ENCODE peak calls at places on chromosomes 16 and 17, in ten cellular contexts. E is esophagus squamous epithelium, Y is adrenal gland, N is esophagus muscularis mucosa, K is stomach, H is right lobe of liver, U is IMR-90, S is A549, A is sigmoid colon, L is GM12891. I is an unnamed sample.

GRCh38 chr17:21015564-21015963 is 27.2 kb downstream of the USP22 start:
- DNase-seq in E (no peak), Y (no peak), N (no peak), K (no peak), H (no peak), U (no peak), S (no peak), A (peak), L (no peak), I (no peak)

GRCh38 chr16:46607529-46607928 is 13.7 kb downstream of the SHCBP1 start:
- DNase-seq in E (no peak), Y (no peak), N (no peak), K (no peak), H (no peak), U (peak), S (peak), A (no peak), L (no peak), I (no peak)

GRCh38 chr17:65530985-65531507 is 30.4 kb downstream of the AXIN2 start:
- DNase-seq in E (no peak), Y (peak), N (no peak), K (no peak), H (no peak), U (peak), S (no peak), A (no peak), L (no peak), I (no peak)

GRCh38 chr16:49620158-49620867 is 235.6 kb downstream of the ZNF423 start:
- DNase-seq in E (no peak), Y (peak), N (no peak), K (peak), H (peak), U (peak), S (peak), A (peak), L (no peak), I (peak)

GRCh38 chr16:11597268-11597690 is 10.6 kb upstream of the LITAF start:
- DNase-seq in E (no peak), Y (peak), N (no peak), K (no peak), H (no peak), U (no peak), S (peak), A (no peak), L (no peak), I (no peak)

GRCh38 chr16:78609542-78610253 is 510.2 kb downstream of the WWOX start:
- DNase-seq in E (no peak), Y (no peak), N (no peak), K (no peak), H (no peak), U (no peak), S (no peak), A (no peak), L (no peak), I (no peak)

GRCh38 chr17:27563532-27563931 is 67.5 kb upstream of the LGALS9 start:
- DNase-seq in E (no peak), Y (no peak), N (no peak), K (no peak), H (no peak), U (no peak), S (no peak), A (no peak), L (no peak), I (no peak)

GRCh38 chr17:30316736-30317135 is 17.1 kb downstream of the TMIGD1 start:
- DNase-seq in E (no peak), Y (no peak), N (no peak), K (no peak), H (no peak), U (no peak), S (no peak), A (no peak), L (no peak), I (no peak)

GRCh38 chr16:70700101-70701020 is 14.5 kb upstream of the MTSS2 start:
- DNase-seq in E (no peak), Y (no peak), N (no peak), K (no peak), H (peak), U (no peak), S (no peak), A (peak), L (no peak), I (no peak)

GRCh38 chr17:79537061-79537460 is 73.8 kb downstream of the RBFOX3 start:
- DNase-seq in E (no peak), Y (no peak), N (no peak), K (no peak), H (no peak), U (no peak), S (no peak), A (no peak), L (no peak), I (no peak)

GRCh38 chr17:72465191-72466024 is 344.6 kb downstream of the SOX9 start:
- DNase-seq in E (no peak), Y (peak), N (no peak), K (peak), H (no peak), U (peak), S (peak), A (no peak), L (no peak), I (peak)

GRCh38 chr17:58270476-58271290 is 10.1 kb downstream of the MPO start:
- DNase-seq in E (no peak), Y (no peak), N (no peak), K (peak), H (no peak), U (no peak), S (no peak), A (no peak), L (no peak), I (no peak)

GRCh38 chr17:14717849-14718248 is 417.0 kb downstream of the HS3ST3B1 start:
- DNase-seq in E (no peak), Y (no peak), N (no peak), K (no peak), H (no peak), U (no peak), S (no peak), A (no peak), L (no peak), I (no peak)

GRCh38 chr17:15377200-15377599 is 35.8 kb upstream of the TEKT3 start:
- DNase-seq in E (no peak), Y (no peak), N (no peak), K (no peak), H (no peak), U (peak), S (no peak), A (no peak), L (no peak), I (peak)

GRCh38 chr17:44900894-44901293 is 1.6 kb upstream of the EFTUD2 start:
- DNase-seq in E (no peak), Y (peak), N (no peak), K (no peak), H (no peak), U (peak), S (peak), A (peak), L (no peak), I (peak)

GRCh38 chr16:81266680-81267095 is 28.2 kb downstream of the BCO1 start:
- DNase-seq in E (no peak), Y (no peak), N (no peak), K (peak), H (no peak), U (no peak), S (no peak), A (no peak), L (no peak), I (peak)

GRCh38 chr16:67298277-67298676 is 18.9 kb downstream of the PLEKHG4 start:
- DNase-seq in E (no peak), Y (no peak), N (no peak), K (no peak), H (no peak), U (no peak), S (no peak), A (no peak), L (no peak), I (no peak)

GRCh38 chr16:81409016-81409556 is 35.5 kb upstream of the CMIP start:
- DNase-seq in E (no peak), Y (no peak), N (no peak), K (no peak), H (no peak), U (no peak), S (peak), A (no peak), L (no peak), I (no peak)

GRCh38 chr16:23509763-23510153 is 536 bp downstream of the GGA2 start:
- DNase-seq in E (no peak), Y (peak), N (no peak), K (no peak), H (no peak), U (peak), S (no peak), A (no peak), L (no peak), I (no peak)

GRCh38 chr16:80718480-80719220 is 85.7 kb downstream of the CDYL2 start:
- DNase-seq in E (no peak), Y (peak), N (peak), K (peak), H (no peak), U (peak), S (no peak), A (no peak), L (no peak), I (peak)

GRCh38 chr16:23530062-23530461 is 19.8 kb upstream of the GGA2 start:
- DNase-seq in E (no peak), Y (no peak), N (no peak), K (no peak), H (no peak), U (no peak), S (no peak), A (no peak), L (no peak), I (no peak)

GRCh38 chr16:75486014-75486404 is 9.2 kb downstream of the CHST6 start:
- DNase-seq in E (no peak), Y (no peak), N (no peak), K (no peak), H (no peak), U (no peak), S (no peak), A (no peak), L (no peak), I (no peak)

GRCh38 chr17:40112718-40113109 is 9.1 kb upstream of the MSL1 start:
- DNase-seq in E (no peak), Y (peak), N (no peak), K (no peak), H (no peak), U (no peak), S (no peak), A (peak), L (no peak), I (no peak)

GRCh38 chr16:25065899-25066298 is 45.6 kb upstream of the LCMT1 start:
- DNase-seq in E (no peak), Y (no peak), N (no peak), K (no peak), H (no peak), U (no peak), S (no peak), A (no peak), L (no peak), I (no peak)

GRCh38 chr17:48053758-48054237 is 5.6 kb downstream of the NFE2L1 start:
- DNase-seq in E (no peak), Y (no peak), N (no peak), K (no peak), H (no peak), U (no peak), S (no peak), A (no peak), L (no peak), I (no peak)
- TF ChIP-seq POLR2A in E (no peak), Y (no peak), N (no peak), K (no peak), H (no peak), U (no peak), S (no peak), A (no peak), L (no peak), I (no peak)

DNA sequence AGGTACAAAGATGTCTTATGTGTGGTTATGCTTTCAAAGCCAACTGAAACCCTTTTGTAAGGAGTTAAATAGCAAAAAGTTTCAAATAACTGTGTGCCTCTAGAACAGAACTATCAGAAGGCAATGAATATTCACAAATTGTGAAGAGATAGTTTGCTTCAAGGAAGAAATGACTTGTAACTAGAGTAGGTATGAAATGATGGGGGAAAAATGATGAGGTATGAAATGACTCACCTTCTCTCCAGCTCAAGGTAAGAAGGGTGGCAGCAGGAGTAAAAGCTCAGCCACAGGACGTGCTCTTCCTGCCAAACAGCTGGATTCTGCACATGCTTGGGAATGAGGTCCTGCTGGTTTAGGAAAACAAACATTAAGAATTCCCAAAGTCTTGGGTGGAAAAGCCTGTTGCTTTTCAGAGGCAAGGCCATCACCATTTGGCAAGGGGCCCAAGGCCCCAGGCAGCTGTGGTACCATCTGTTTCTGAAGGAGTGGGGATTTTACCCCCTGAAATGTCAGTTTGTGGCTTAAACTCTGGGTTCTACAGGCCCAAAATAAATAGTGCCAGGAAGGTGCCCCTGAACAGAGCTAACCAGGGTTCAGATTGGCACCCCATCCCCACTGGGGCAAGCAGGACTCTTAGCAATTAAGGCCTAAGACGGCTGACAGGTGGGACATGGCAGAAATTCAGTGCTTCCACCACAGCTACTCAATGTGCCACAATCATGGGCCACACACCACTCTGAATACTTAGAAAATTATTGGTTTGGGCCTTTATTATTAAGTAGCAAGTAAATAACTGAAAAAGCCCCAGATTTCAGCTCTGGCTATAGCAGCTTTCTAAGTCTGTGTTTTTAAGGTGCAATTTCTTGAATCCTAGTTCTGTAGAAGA is 13.3 kb downstream of the HERPUD1 start:
- DNase-seq in E (no peak), Y (peak), N (no peak), K (no peak), H (no peak), U (peak), S (no peak), A (peak), L (no peak), I (no peak)
- TF ChIP-seq POLR2A in E (no peak), Y (no peak), N (no peak), K (no peak), H (no peak), U (peak), S (no peak), A (no peak), L (peak), I (no peak)

GRCh38 chr16:4475880-4476790 is at the start of gene HMOX2:
- DNase-seq in E (peak), Y (peak), N (peak), K (peak), H (peak), U (peak), S (peak), A (peak), L (peak), I (peak)

GRCh38 chr16:4471869-4472268 is 2.6 kb downstream of the NMRAL1 start:
- DNase-seq in E (no peak), Y (no peak), N (no peak), K (no peak), H (no peak), U (no peak), S (no peak), A (no peak), L (no peak), I (no peak)

GRCh38 chr16:4477966-4478365 is 1.8 kb downstream of the HMOX2 start:
- DNase-seq in E (no peak), Y (no peak), N (no peak), K (no peak), H (no peak), U (peak), S (no peak), A (no peak), L (no peak), I (no peak)

GRCh38 chr16:4472880-4473279 is 1.5 kb downstream of the NMRAL1 start:
- DNase-seq in E (no peak), Y (no peak), N (no peak), K (no peak), H (no peak), U (no peak), S (no peak), A (no peak), L (no peak), I (no peak)

GRCh38 chr16:4474192-4474961 is at the start of gene NMRAL1:
- DNase-seq in E (peak), Y (peak), N (peak), K (peak), H (peak), U (peak), S (peak), A (peak), L (peak), I (no peak)
- TF ChIP-seq POLR2A in E (no peak), Y (peak), N (no peak), K (no peak), H (peak), U (no peak), S (peak), A (peak), L (peak), I (peak)

GRCh38 chr17:28743243-28744103 is at the start of gene TRAF4:
- DNase-seq in E (no peak), Y (peak), N (no peak), K (peak), H (peak), U (peak), S (peak), A (peak), L (peak), I (peak)
- TF ChIP-seq POLR2A in E (no peak), Y (peak), N (no peak), K (no peak), H (peak), U (peak), S (peak), A (peak), L (peak), I (peak)

DNA sequence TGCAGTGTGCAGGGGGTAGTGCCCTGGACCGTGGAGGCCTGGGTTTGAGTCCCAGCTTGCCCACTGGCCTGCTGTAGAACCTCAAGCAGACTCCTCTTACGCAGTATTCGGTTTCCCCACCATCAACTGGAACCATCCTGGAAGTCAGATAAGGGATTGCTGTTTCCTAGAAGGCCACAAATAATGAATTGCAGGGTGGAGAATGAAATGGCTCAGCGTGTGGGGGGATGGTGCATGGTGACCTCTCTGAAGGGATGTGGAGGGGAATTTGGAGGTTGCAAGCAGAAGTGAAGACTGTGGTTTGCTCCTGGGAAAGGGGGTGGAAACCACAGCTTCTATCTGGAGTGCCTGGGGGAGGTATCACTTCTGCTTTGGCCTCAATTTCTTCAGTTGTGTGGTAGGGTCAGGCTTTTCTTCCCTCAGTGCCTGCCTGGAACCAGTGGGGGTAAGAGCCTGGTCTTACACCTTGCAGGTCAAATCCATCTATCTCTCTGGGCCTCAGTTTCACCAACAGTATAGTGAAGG is 1.7 kb downstream of the ADGRG5 start:
- DNase-seq in E (no peak), Y (no peak), N (no peak), K (no peak), H (peak), U (no peak), S (no peak), A (no peak), L (no peak), I (no peak)
- TF ChIP-seq POLR2A in E (no peak), Y (no peak), N (no peak), K (no peak), H (no peak), U (no peak), S (no peak), A (no peak), L (peak), I (no peak)

DNA sequence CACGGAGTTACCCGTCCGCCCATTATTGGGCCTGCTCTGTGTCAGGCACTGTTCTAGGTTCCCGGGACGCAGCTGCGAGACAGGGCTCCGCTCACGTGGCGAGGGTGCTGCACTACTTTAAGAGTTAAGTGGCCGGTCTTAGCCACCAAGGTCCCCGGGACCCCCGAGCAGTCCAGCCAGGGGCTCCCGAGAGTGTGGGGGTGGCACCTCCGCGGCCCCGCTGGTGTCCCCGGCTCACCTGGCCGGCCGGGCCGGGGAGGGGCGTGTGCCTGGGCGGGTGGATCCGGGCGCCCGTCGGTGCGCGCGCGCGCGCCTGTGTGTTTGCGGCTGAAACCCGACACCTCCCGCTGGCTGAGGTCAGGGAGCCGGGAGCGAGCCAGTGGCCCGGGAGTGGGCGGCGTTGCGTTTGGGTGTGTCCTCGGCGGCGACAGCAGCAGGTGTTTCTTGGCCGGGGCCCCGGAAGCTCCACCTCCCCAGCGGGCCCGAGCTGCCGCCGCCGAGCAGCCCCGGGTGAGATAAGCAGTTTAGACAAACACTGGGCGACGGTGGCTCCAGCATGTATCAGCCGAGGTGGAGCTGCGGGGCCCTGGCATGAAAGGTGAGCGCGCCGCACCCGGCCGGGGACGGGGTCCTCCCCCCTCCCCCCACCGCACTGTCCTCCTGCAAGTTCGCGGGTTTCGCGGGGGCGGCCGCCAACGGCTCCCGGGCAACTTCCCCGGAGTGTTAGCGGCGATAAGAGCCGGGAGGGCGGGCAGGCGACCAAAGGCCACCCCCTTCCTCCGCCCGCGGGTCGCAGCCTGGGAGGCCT is at the start of gene GSE1:
- DNase-seq in E (no peak), Y (peak), N (peak), K (peak), H (peak), U (peak), S (peak), A (peak), L (peak), I (peak)
- TF ChIP-seq POLR2A in E (no peak), Y (peak), N (peak), K (no peak), H (peak), U (no peak), S (peak), A (peak), L (no peak), I (no peak)

DNA sequence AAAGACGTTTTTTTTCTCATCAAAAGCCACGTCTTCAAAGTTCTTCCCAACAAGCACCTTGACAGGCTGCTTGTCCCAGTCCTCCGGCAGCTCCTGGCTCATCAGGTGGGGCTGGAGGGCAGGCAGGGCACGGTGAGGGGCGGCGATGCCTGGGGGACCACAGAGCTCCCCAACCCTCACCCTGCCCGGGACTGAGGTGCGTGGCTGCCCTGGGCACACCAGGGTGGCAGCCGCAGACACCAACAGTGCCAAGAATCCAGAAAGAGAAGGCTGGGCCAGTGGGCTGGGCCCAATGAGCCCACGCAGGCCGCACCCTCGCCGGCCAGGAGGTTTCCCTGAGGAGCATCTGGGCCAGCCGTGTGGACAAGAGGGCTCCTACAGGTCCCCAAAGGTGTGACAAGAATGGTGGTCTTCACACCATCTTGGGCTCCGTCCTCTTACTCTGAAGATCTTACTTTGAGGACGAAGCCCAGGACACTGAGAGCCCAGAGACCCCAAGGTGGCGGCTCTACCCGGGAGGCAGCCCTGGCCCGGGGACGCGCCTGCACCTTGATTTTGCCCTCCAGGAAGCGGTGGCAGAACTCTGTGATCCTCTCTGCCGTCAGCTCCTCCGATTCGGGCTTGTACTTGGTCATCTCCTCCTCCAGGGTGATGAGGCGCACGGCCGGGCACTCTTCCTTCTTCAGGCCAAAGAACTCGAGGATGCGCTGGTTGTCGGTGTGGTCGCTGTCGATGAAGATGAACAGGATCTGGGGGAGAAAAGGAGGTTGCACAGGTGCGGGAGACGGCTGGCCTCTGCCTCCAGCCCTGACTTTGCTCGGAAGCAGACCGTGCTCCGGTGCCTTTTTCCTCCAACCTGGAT is 11.3 kb upstream of the PPP1R27 start:
- DNase-seq in E (no peak), Y (no peak), N (no peak), K (no peak), H (no peak), U (no peak), S (no peak), A (no peak), L (no peak), I (no peak)
- TF ChIP-seq POLR2A in E (no peak), Y (no peak), N (no peak), K (no peak), H (no peak), U (peak), S (no peak), A (no peak), L (peak), I (no peak)